ENCODE peak calls at places on chromosome 19, in eight cellular contexts. M, J, L, G, O, F, I and W are unnamed samples.

GRCh38 chr19:29785955-29786589 is 25.7 kb upstream of the CCNE1 start:
- DNase-seq in J (no peak), L (no peak), M (no peak), F (no peak), O (peak; percentile 13), G (peak; percentile 16), I (no peak), W (no peak)

GRCh38 chr19:45403781-45404556 is 900 bp downstream of the PPP1R13L start:
- DNase-seq in J (no peak), F (peak; percentile 88), I (peak; percentile 77), G (no peak), L (no peak), O (peak; percentile 76), M (peak; percentile 82), W (no peak)

GRCh38 chr19:35140207-35140897 is 1.7 kb downstream of the FXYD1 start:
- DNase-seq in J (no peak), G (no peak), L (no peak), I (no peak), O (no peak), M (no peak), F (no peak), W (no peak)

GRCh38 chr19:44745386-44745831 is 3.1 kb upstream of the BCL3 start:
- DNase-seq in F (peak; percentile 72), J (peak; percentile 47), O (no peak), M (peak; percentile 89), G (no peak), I (peak; percentile 78), L (peak; percentile 61), W (no peak)

GRCh38 chr19:31541396-31541795 is 192.2 kb upstream of the TSHZ3 start:
- DNase-seq in I (no peak), O (no peak), J (no peak), L (no peak), M (no peak), G (no peak), F (no peak), W (no peak)

GRCh38 chr19:57210381-57210780 is 19.1 kb downstream of the ZNF264 start:
- DNase-seq in F (no peak), M (no peak), O (no peak), I (peak; percentile 37), J (no peak), L (no peak), G (no peak), W (no peak)

GRCh38 chr19:46639356-46640061 is 3.5 kb upstream of the GNG8 start:
- DNase-seq in L (no peak), M (peak; percentile 53), I (peak; percentile 67), G (peak; percentile 30), J (peak; percentile 59), F (no peak), O (no peak), W (no peak)

GRCh38 chr19:56507446-56508281 is at the start of gene ZNF471:
- DNase-seq in F (no peak), L (peak; percentile 96), O (no peak), I (peak; percentile 99), G (peak; percentile 95), M (peak; percentile 97), J (peak; percentile 94), W (peak; percentile 93)

GRCh38 chr19:18223860-18224524 is 2.2 kb downstream of the PDE4C start:
- DNase-seq in M (peak; percentile 63), I (peak; percentile 64), G (peak; percentile 33), O (no peak), L (no peak), F (peak; percentile 88), J (no peak), W (no peak)

GRCh38 chr19:54232552-54232934 is 9.7 kb upstream of the LILRB3 start:
- DNase-seq in J (no peak), G (no peak), L (no peak), M (no peak), F (no peak), I (peak; percentile 4), O (no peak), W (no peak)

GRCh38 chr19:54233941-54234340 is 8.6 kb downstream of the LILRA6 start:
- DNase-seq in G (no peak), O (no peak), M (no peak), J (no peak), L (no peak), I (peak; percentile 18), F (no peak), W (no peak)

GRCh38 chr19:54231077-54231931 is 8.5 kb upstream of the LILRB3 start:
- DNase-seq in L (peak; percentile 88), I (peak; percentile 95), G (peak; percentile 82), F (peak; percentile 86), M (peak; percentile 88), O (peak; percentile 53), J (peak; percentile 4), W (no peak)

GRCh38 chr19:54230031-54230430 is 7.2 kb upstream of the LILRB3 start:
- DNase-seq in G (no peak), I (peak; percentile 25), O (no peak), L (no peak), J (no peak), M (no peak), F (no peak), W (no peak)

GRCh38 chr19:54229146-54229545 is 6.3 kb upstream of the LILRB3 start:
- DNase-seq in M (no peak), J (no peak), L (no peak), I (peak; percentile 24), G (no peak), O (no peak), F (no peak), W (no peak)
- H3K27me3 ChIP-seq in M (no peaks in the 10 kb centered on the region), J (no peaks in the 10 kb centered on the region), L (peaks cover 15% of the 10 kb centered on the region), I (no peaks in the 10 kb centered on the region), G (no peaks in the 10 kb centered on the region), O (peaks cover 20% of the 10 kb centered on the region), F (no peaks in the 10 kb centered on the region), W (peaks cover under 1% of the 10 kb centered on the region)

DNA sequence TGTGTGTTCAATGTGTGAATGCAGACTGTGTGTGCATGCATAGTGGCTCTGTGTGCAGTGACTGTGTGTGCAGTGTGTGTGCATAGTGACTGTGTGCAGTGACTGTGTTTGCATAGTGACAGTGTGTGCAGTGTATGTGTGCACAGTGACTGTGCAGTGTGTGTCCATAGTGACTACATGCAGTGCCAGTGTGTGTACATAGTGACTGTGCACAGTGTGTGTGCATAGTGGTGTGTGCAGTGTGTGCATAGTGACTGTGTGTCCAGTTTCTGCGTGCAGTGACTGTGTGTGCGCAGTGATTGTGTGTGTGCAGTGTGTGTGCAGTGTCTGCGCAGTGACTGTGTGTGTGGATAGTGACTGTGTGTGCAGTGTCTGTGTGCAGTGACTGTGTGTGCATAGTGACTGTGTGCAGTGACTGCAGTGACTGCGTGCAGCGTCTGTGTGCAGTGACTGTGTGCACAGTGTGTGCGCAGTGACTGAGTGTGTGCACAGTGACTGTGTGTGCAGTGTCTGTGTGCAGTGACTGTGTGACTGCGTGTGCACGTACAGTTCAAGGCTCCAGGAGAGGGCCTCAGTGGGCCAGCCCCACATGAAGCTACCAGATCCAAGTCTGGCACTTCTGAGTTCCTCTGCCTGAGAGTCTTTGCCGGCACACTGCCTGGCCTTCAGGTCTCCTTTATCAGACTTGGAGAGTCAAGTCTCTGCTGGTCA is 90.3 kb downstream of the IER2 start:
- DNase-seq in G (no peak), L (no peak), M (no peak), F (no peak), O (no peak), I (no peak), J (no peak), W (no peak)
- TF ChIP-seq CTCF in G (peak; percentile 3), L (no peak), M (no peak), F (no peak), O (no peak), I (no peak), J (no peak), W (no peak)

GRCh38 chr19:1286859-1287621 is 1.4 kb downstream of the EFNA2 start:
- DNase-seq in I (no peak), G (no peak), L (no peak), O (no peak), F (no peak), M (peak; percentile 42), J (no peak), W (no peak)

GRCh38 chr19:1284979-1285736 is 515 bp upstream of the EFNA2 start:
- DNase-seq in G (no peak), L (no peak), M (peak; percentile 31), J (no peak), I (no peak), O (no peak), F (no peak), W (no peak)

GRCh38 chr19:1284293-1284978 is 1.2 kb upstream of the EFNA2 start:
- DNase-seq in I (no peak), F (peak; percentile 74), O (no peak), M (peak; percentile 88), G (no peak), J (no peak), L (no peak), W (no peak)

GRCh38 chr19:1286451-1286858 is 782 bp downstream of the EFNA2 start:
- DNase-seq in M (no peak), F (no peak), L (no peak), G (no peak), O (no peak), J (no peak), I (no peak), W (no peak)

DNA sequence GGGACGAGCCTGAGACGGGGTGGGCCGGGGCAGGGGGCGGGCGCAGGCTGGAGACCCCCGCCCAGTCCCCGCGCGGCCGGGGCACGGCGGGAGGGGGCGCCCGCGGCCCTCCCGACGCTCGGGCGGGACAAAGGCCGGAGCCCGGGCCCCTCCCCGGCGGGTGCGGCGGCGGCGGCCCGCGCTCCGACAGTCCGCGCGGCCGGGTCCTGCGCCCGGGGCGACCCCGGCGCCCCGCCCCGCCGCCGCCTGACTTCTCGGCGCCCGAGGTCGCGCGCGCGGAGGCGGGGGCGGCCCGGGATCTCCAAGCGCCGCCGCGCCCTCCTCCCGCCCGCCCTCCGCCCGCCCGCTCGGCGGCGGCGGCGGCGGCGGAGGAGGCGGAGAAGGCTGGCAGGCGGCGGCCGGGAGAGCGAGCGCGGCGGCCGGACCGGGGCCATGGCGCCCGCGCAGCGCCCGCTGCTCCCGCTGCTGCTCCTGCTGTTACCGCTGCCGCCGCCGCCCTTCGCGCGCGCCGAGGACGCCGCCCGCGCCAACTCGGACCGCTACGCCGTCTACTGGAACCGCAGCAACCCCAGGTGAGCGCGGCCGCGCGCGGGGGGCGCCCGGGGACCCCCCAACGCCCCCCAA is at the start of gene EFNA2:
- DNase-seq in O (no peak), I (no peak), J (no peak), G (no peak), F (no peak), M (no peak), L (no peak), W (no peak)
- H3K27me3 ChIP-seq in O (peaks cover 75% of the 10 kb centered on the region), I (peaks cover 53% of the 10 kb centered on the region), J (peaks cover 22% of the 10 kb centered on the region), G (no peaks in the 10 kb centered on the region), F (no peaks in the 10 kb centered on the region), M (peaks cover 17% of the 10 kb centered on the region), L (peaks cover 76% of the 10 kb centered on the region), W (peaks cover 70% of the 10 kb centered on the region)

DNA sequence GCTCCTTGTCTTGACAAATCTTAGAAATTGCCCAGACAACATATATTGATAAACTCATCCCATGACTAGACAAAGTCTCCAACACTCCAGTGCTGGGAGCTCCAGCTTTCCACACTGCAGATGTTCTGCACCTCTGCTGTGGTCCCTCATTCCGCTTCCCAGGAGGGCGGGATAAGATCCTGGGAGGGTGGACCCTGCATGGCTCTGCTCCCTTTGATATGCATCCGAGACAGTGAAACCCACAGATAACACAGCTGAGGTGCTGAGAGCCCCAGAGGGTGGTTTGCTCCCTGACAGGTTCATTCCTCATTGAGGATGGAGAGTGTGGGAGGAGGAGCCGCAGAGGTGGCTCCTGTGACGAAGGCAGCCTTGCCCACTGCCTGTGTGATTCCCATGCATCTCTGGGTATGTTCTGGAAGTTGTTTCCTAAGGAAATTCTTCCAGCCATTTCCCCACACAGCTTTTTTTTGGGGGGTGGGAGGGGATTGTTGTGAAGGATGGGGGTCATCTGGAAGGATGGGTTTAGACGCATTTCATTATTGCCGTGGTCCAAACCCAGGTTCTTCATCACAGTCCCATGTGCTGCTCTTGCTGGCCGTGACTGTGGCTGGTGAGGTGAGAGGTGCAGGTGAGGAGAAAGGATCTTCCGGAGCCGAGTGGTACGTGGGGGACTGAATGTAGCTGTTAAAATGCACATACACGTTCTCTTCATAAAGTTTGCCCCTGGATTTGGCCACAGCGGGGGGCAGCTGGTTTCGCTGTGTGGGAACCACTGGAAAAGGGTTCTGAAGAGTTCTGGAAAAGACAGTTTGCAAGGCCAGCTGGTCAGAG is 46.4 kb downstream of the SLC7A9 start:
- DNase-seq in J (no peak), L (no peak), M (no peak), I (no peak), O (no peak), F (no peak), G (no peak), W (no peak)
- TF ChIP-seq CTCF in J (no peak), L (no peak), M (no peak), I (no peak), O (no peak), F (no peak), G (no peak), W (no peak)